ENCODE peak calls at places on chromosomes 3 and 15, in six cellular contexts. One of them, this sample, is unnamed.

GRCh38 chr3:134665243-134665642 is 14.4 kb upstream of the KY start:
- DNase-seq in GM12878: no peak
- DNase-seq in endothelial cell of umbilical vein: no peak
- DNase-seq in K562: no peak
- DNase-seq in HepG2: no peak
- DNase-seq in H1: no peak
- DNase-seq in this sample: no peak

GRCh38 chr15:90610220-90610619 is 80.5 kb downstream of the CRTC3 start:
- DNase-seq in K562: no peak
- DNase-seq in HepG2: no peak
- DNase-seq in endothelial cell of umbilical vein: no peak
- DNase-seq in H1: no peak
- DNase-seq in GM12878: no peak
- DNase-seq in this sample: no peak

GRCh38 chr3:127053450-127053849 is 70.5 kb downstream of the PLXNA1 start:
- DNase-seq in endothelial cell of umbilical vein: no peak
- DNase-seq in GM12878: no peak
- DNase-seq in H1: no peak
- DNase-seq in K562: no peak
- DNase-seq in HepG2: no peak
- DNase-seq in this sample: no peak

GRCh38 chr3:175735866-175736265 is 876.7 kb downstream of the NAALADL2 start:
- DNase-seq in endothelial cell of umbilical vein: no peak
- DNase-seq in GM12878: no peak
- DNase-seq in HepG2: no peak
- DNase-seq in H1: no peak
- DNase-seq in K562: no peak
- DNase-seq in this sample: no peak

GRCh38 chr15:41492597-41493204 is 973 bp upstream of the ITPKA start:
- DNase-seq in H1: no peak
- DNase-seq in GM12878: no peak
- DNase-seq in HepG2: no peak
- DNase-seq in endothelial cell of umbilical vein: no peak
- DNase-seq in K562: peak
- DNase-seq in this sample: no peak

GRCh38 chr3:141876891-141877561 is 583 bp downstream of the ATP1B3 start:
- DNase-seq in HepG2: peak
- DNase-seq in endothelial cell of umbilical vein: peak
- DNase-seq in GM12878: no peak
- DNase-seq in H1: no peak
- DNase-seq in K562: peak
- DNase-seq in this sample: no peak

GRCh38 chr3:99534951-99535704 is 103.3 kb upstream of the COL8A1 start:
- DNase-seq in HepG2: no peak
- DNase-seq in K562: no peak
- DNase-seq in endothelial cell of umbilical vein: peak
- DNase-seq in GM12878: no peak
- DNase-seq in H1: no peak
- DNase-seq in this sample: no peak

GRCh38 chr3:177169936-177170722 is 27.2 kb downstream of the TBL1XR1 start:
- DNase-seq in HepG2: no peak
- DNase-seq in GM12878: no peak
- DNase-seq in H1: no peak
- DNase-seq in K562: no peak
- DNase-seq in endothelial cell of umbilical vein: no peak
- DNase-seq in this sample: no peak

GRCh38 chr3:71432044-71432970 is 151.2 kb downstream of the FOXP1 start:
- DNase-seq in H1: no peak
- DNase-seq in HepG2: no peak
- DNase-seq in K562: no peak
- DNase-seq in GM12878: no peak
- DNase-seq in endothelial cell of umbilical vein: no peak
- DNase-seq in this sample: no peak

GRCh38 chr3:142586803-142587406 is 8.4 kb upstream of the ATR start:
- DNase-seq in K562: peak
- DNase-seq in HepG2: peak
- DNase-seq in GM12878: no peak
- DNase-seq in H1: no peak
- DNase-seq in endothelial cell of umbilical vein: peak
- DNase-seq in this sample: peak

GRCh38 chr3:50392101-50392715 is 32.9 kb upstream of the TMEM115 start:
- DNase-seq in H1: no peak
- DNase-seq in K562: peak
- DNase-seq in GM12878: no peak
- DNase-seq in endothelial cell of umbilical vein: no peak
- DNase-seq in HepG2: no peak
- DNase-seq in this sample: no peak

GRCh38 chr3:112364291-112364690 is 31.3 kb downstream of the CD200 start:
- DNase-seq in K562: no peak
- DNase-seq in H1: no peak
- DNase-seq in endothelial cell of umbilical vein: no peak
- DNase-seq in HepG2: no peak
- DNase-seq in GM12878: no peak
- DNase-seq in this sample: no peak

GRCh38 chr3:83065861-83066260 is 1304.4 kb upstream of the GBE1 start:
- DNase-seq in HepG2: no peak
- DNase-seq in H1: no peak
- DNase-seq in GM12878: no peak
- DNase-seq in K562: no peak
- DNase-seq in endothelial cell of umbilical vein: no peak
- DNase-seq in this sample: no peak

GRCh38 chr3:7270731-7271130 is 409.8 kb downstream of the GRM7 start:
- DNase-seq in H1: no peak
- DNase-seq in HepG2: no peak
- DNase-seq in GM12878: no peak
- DNase-seq in endothelial cell of umbilical vein: no peak
- DNase-seq in K562: no peak
- DNase-seq in this sample: no peak

GRCh38 chr3:45881031-45882022 is 5.0 kb upstream of the CCR9 start:
- DNase-seq in H1: no peak
- DNase-seq in HepG2: no peak
- DNase-seq in endothelial cell of umbilical vein: no peak
- DNase-seq in GM12878: no peak
- DNase-seq in K562: peak
- DNase-seq in this sample: no peak

GRCh38 chr15:89088605-89089315 is 504 bp downstream of the ABHD2 start:
- DNase-seq in K562: peak
- DNase-seq in H1: no peak
- DNase-seq in GM12878: no peak
- DNase-seq in endothelial cell of umbilical vein: peak
- DNase-seq in HepG2: no peak
- DNase-seq in this sample: no peak

GRCh38 chr3:10357592-10358308 is 36.8 kb upstream of the SEC13 start:
- DNase-seq in H1: no peak
- DNase-seq in endothelial cell of umbilical vein: no peak
- DNase-seq in GM12878: peak
- DNase-seq in HepG2: no peak
- DNase-seq in K562: no peak
- DNase-seq in this sample: no peak

GRCh38 chr3:170816341-170816740 is 53.7 kb downstream of the RPL22L1 start:
- DNase-seq in H1: no peak
- DNase-seq in endothelial cell of umbilical vein: no peak
- DNase-seq in HepG2: no peak
- DNase-seq in GM12878: no peak
- DNase-seq in K562: no peak
- DNase-seq in this sample: no peak

GRCh38 chr15:30921781-30922371 is 18.2 kb downstream of the FAN1 start:
- DNase-seq in endothelial cell of umbilical vein: peak
- DNase-seq in H1: no peak
- DNase-seq in K562: no peak
- DNase-seq in GM12878: no peak
- DNase-seq in HepG2: no peak
- DNase-seq in this sample: no peak

GRCh38 chr15:48190932-48191573 is 412 bp upstream of the CTXN2 start:
- DNase-seq in H1: no peak
- DNase-seq in GM12878: no peak
- DNase-seq in HepG2: peak
- DNase-seq in K562: no peak
- DNase-seq in endothelial cell of umbilical vein: peak
- DNase-seq in this sample: no peak

GRCh38 chr3:10666621-10667020 is 149.4 kb upstream of the SLC6A11 start:
- DNase-seq in H1: no peak
- DNase-seq in endothelial cell of umbilical vein: no peak
- DNase-seq in K562: no peak
- DNase-seq in GM12878: no peak
- DNase-seq in HepG2: no peak
- DNase-seq in this sample: no peak

GRCh38 chr3:98761656-98762229 is 1.4 kb upstream of the ST3GAL6 start:
- DNase-seq in GM12878: no peak
- DNase-seq in K562: no peak
- DNase-seq in H1: no peak
- DNase-seq in HepG2: no peak
- DNase-seq in endothelial cell of umbilical vein: peak
- DNase-seq in this sample: no peak

GRCh38 chr3:115602194-115602593 is 21.1 kb upstream of the GAP43 start:
- DNase-seq in HepG2: no peak
- DNase-seq in H1: no peak
- DNase-seq in endothelial cell of umbilical vein: no peak
- DNase-seq in K562: no peak
- DNase-seq in GM12878: no peak
- DNase-seq in this sample: no peak

GRCh38 chr15:35136552-35136951 is 51.5 kb upstream of the NANOGP8 start:
- DNase-seq in endothelial cell of umbilical vein: no peak
- DNase-seq in K562: no peak
- DNase-seq in GM12878: peak
- DNase-seq in HepG2: no peak
- DNase-seq in H1: no peak
- DNase-seq in this sample: no peak

GRCh38 chr3:117586161-117586560 is 876.6 kb downstream of the TUSC7 start:
- DNase-seq in H1: no peak
- DNase-seq in HepG2: no peak
- DNase-seq in GM12878: no peak
- DNase-seq in K562: no peak
- DNase-seq in endothelial cell of umbilical vein: no peak
- DNase-seq in this sample: no peak

GRCh38 chr3:73575519-73575918 is 49.2 kb downstream of the PDZRN3 start:
- DNase-seq in HepG2: no peak
- DNase-seq in GM12878: no peak
- DNase-seq in endothelial cell of umbilical vein: no peak
- DNase-seq in K562: no peak
- DNase-seq in H1: no peak
- DNase-seq in this sample: no peak

GRCh38 chr3:32285910-32286309 is 47.4 kb downstream of the CMTM8 start:
- DNase-seq in K562: no peak
- DNase-seq in HepG2: no peak
- DNase-seq in endothelial cell of umbilical vein: peak
- DNase-seq in GM12878: no peak
- DNase-seq in H1: no peak
- DNase-seq in this sample: no peak

GRCh38 chr3:188052229-188052965 is 101.6 kb upstream of the LPP start:
- DNase-seq in HepG2: peak
- DNase-seq in H1: peak
- DNase-seq in GM12878: no peak
- DNase-seq in K562: no peak
- DNase-seq in endothelial cell of umbilical vein: peak
- DNase-seq in this sample: no peak
- H3K27ac ChIP-seq in HepG2: peak
- H3K27ac ChIP-seq in H1: no peak
- H3K27ac ChIP-seq in GM12878: no peak
- H3K27ac ChIP-seq in K562: no peak
- H3K27ac ChIP-seq in endothelial cell of umbilical vein: no peak
- H3K27ac ChIP-seq in this sample: no peak

GRCh38 chr3:58434170-58434507 is 507 bp upstream of the PDHB start:
- DNase-seq in H1: no peak
- DNase-seq in HepG2: no peak
- DNase-seq in K562: no peak
- DNase-seq in GM12878: no peak
- DNase-seq in endothelial cell of umbilical vein: no peak
- DNase-seq in this sample: no peak

GRCh38 chr3:58434990-58435389 is 1.4 kb upstream of the PDHB start:
- DNase-seq in GM12878: no peak
- DNase-seq in HepG2: peak
- DNase-seq in endothelial cell of umbilical vein: no peak
- DNase-seq in K562: no peak
- DNase-seq in H1: peak
- DNase-seq in this sample: no peak

GRCh38 chr3:58432905-58433304 is 727 bp downstream of the PDHB start:
- DNase-seq in GM12878: no peak
- DNase-seq in H1: no peak
- DNase-seq in K562: no peak
- DNase-seq in HepG2: no peak
- DNase-seq in endothelial cell of umbilical vein: no peak
- DNase-seq in this sample: no peak

GRCh38 chr3:58434511-58434910 is 879 bp upstream of the PDHB start:
- DNase-seq in GM12878: no peak
- DNase-seq in K562: no peak
- DNase-seq in HepG2: no peak
- DNase-seq in H1: no peak
- DNase-seq in endothelial cell of umbilical vein: no peak
- DNase-seq in this sample: no peak

DNA sequence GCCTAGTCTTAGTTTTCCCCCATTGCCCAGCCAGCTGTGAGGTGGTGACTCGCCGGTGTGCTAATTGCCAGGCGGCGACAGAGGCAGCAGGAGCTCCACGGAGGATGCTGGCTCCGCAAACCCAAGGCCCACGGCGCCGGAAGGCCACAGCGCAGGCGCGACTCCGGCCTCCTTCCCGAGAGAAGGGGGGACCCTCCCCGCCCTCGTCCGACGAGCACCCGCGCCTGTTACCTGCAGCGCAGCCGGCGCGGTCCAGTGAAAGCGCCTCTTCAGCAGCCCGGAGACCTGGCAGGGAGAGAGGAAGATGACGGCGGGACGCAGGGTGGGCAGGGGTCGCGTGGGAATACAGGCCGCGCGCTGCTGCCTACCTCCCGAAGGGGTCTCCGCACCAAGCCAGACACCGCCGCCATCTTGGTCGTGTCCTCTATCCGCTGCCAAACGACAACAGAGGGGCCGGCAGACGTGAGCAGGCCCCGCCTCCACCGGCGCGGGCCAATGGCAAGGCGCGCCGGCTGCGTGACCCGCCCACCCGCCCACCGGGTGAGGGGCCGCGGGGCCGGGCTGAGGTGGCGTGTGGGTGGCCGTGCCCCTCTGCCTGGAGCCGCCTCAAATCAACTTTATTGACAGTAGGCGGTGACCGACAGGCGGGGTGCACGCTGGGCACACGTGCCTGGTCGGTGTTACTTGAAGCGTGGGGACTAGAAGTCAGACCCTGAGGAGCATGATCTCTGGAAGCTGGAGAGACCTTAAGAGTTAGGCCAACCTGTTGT is at the start of gene PDHB:
- DNase-seq in endothelial cell of umbilical vein: peak
- DNase-seq in H1: peak
- DNase-seq in HepG2: peak
- DNase-seq in K562: peak
- DNase-seq in GM12878: peak
- DNase-seq in this sample: peak
- TF ChIP-seq POLR2A in endothelial cell of umbilical vein: peak
- TF ChIP-seq POLR2A in H1: peak
- TF ChIP-seq POLR2A in HepG2: peak
- TF ChIP-seq POLR2A in K562: peak
- TF ChIP-seq POLR2A in GM12878: peak
- TF ChIP-seq POLR2A in this sample: peak

GRCh38 chr15:70433583-70434288 is 329.6 kb downstream of the UACA start:
- DNase-seq in GM12878: no peak
- DNase-seq in HepG2: no peak
- DNase-seq in K562: no peak
- DNase-seq in H1: no peak
- DNase-seq in endothelial cell of umbilical vein: no peak
- DNase-seq in this sample: no peak
- TF ChIP-seq EZH2 in GM12878: no peak
- TF ChIP-seq EZH2 in HepG2: no peak
- TF ChIP-seq EZH2 in K562: no peak
- TF ChIP-seq EZH2 in H1: no peak
- TF ChIP-seq EZH2 in endothelial cell of umbilical vein: no peak
- TF ChIP-seq EZH2 in this sample: no peak

GRCh38 chr15:49415171-49415570 is 7.9 kb upstream of the FGF7 start:
- DNase-seq in GM12878: no peak
- DNase-seq in H1: no peak
- DNase-seq in endothelial cell of umbilical vein: no peak
- DNase-seq in HepG2: no peak
- DNase-seq in K562: no peak
- DNase-seq in this sample: no peak
- H3K27ac ChIP-seq in GM12878: no peak
- H3K27ac ChIP-seq in H1: no peak
- H3K27ac ChIP-seq in endothelial cell of umbilical vein: no peak
- H3K27ac ChIP-seq in HepG2: no peak
- H3K27ac ChIP-seq in K562: no peak
- H3K27ac ChIP-seq in this sample: no peak

This sample was measured in HCT116.